ENCODE peak calls at places on chromosomes 16 and 17, in five cellular contexts. One of them, this sample, is unnamed.

GRCh38 chr17:54848368-54848987 is 52.2 kb upstream of the TOM1L1 start:
- DNase-seq in cardiac muscle cell: no peak
- DNase-seq in lung: no peak
- DNase-seq in Peyer's patch: no peak
- DNase-seq in kidney epithelial cell: no peak
- DNase-seq in this sample: no peak

GRCh38 chr16:81107506-81107905 is 11.3 kb upstream of the GCSH start:
- DNase-seq in cardiac muscle cell: no peak
- DNase-seq in lung: no peak
- DNase-seq in Peyer's patch: no peak
- DNase-seq in kidney epithelial cell: peak; percentile 71
- DNase-seq in this sample: no peak

GRCh38 chr17:66542183-66542966 is 240.0 kb downstream of the PRKCA start:
- DNase-seq in cardiac muscle cell: no peak
- DNase-seq in lung: no peak
- DNase-seq in Peyer's patch: no peak
- DNase-seq in kidney epithelial cell: no peak
- DNase-seq in this sample: peak; percentile 70

GRCh38 chr16:8402981-8403853 is 187.1 kb downstream of the TMEM114 start:
- DNase-seq in cardiac muscle cell: peak; percentile 10
- DNase-seq in lung: no peak
- DNase-seq in Peyer's patch: peak; percentile 57
- DNase-seq in kidney epithelial cell: no peak
- DNase-seq in this sample: no peak

GRCh38 chr16:23330161-23330560 is 28.1 kb downstream of the SCNN1B start:
- DNase-seq in cardiac muscle cell: no peak
- DNase-seq in lung: no peak
- DNase-seq in Peyer's patch: no peak
- DNase-seq in kidney epithelial cell: no peak
- DNase-seq in this sample: no peak

GRCh38 chr17:61284174-61284573 is 115.5 kb upstream of the TBX2 start:
- DNase-seq in cardiac muscle cell: no peak
- DNase-seq in lung: no peak
- DNase-seq in Peyer's patch: no peak
- DNase-seq in kidney epithelial cell: peak; percentile 77
- DNase-seq in this sample: peak; percentile 86

GRCh38 chr17:67834634-67835033 is 9.3 kb downstream of the BPTF start:
- DNase-seq in cardiac muscle cell: no peak
- DNase-seq in lung: peak; percentile 18
- DNase-seq in Peyer's patch: no peak
- DNase-seq in kidney epithelial cell: no peak
- DNase-seq in this sample: no peak

GRCh38 chr16:70649300-70649699 is 2.9 kb downstream of the IL34 start:
- DNase-seq in cardiac muscle cell: no peak
- DNase-seq in lung: no peak
- DNase-seq in Peyer's patch: no peak
- DNase-seq in kidney epithelial cell: no peak
- DNase-seq in this sample: no peak

GRCh38 chr17:57357830-57358426 is 101.6 kb downstream of the MSI2 start:
- DNase-seq in cardiac muscle cell: no peak
- DNase-seq in lung: no peak
- DNase-seq in Peyer's patch: peak; percentile 11
- DNase-seq in kidney epithelial cell: no peak
- DNase-seq in this sample: no peak

GRCh38 chr17:57949649-57950048 is 5.6 kb downstream of the CUEDC1 start:
- DNase-seq in cardiac muscle cell: no peak
- DNase-seq in lung: peak; percentile 77
- DNase-seq in Peyer's patch: no peak
- DNase-seq in kidney epithelial cell: no peak
- DNase-seq in this sample: no peak

DNA sequence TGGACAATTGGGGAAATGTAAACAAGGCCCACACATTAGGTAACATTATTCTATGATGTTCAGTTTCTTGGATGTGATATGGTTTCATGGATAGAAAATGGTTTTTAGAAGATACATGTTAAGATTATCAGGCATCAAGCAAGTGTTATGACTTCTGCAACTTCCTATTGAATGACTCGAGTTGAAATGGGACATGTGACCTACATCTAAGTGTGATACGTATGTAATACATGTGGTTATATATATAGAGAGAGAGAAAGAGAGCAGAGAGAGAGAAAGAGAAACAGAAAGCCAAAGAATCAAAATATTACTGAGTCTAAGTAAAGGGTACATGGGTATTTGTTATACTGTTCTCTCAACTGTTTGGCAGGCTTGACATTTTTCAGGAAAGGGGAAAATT is 1.7 kb downstream of the TMEM170A start:
- DNase-seq in cardiac muscle cell: no peak
- DNase-seq in lung: no peak
- DNase-seq in Peyer's patch: no peak
- DNase-seq in kidney epithelial cell: no peak
- DNase-seq in this sample: no peak
- H3K4me3 ChIP-seq in cardiac muscle cell: peak overlapping the region; percentile 91
- H3K4me3 ChIP-seq in lung: no peak overlapping the region
- H3K4me3 ChIP-seq in Peyer's patch: no peak overlapping the region
- H3K4me3 ChIP-seq in kidney epithelial cell: peak overlapping the region; percentile 97
- H3K4me3 ChIP-seq in this sample: peak overlapping the region; percentile 21

DNA sequence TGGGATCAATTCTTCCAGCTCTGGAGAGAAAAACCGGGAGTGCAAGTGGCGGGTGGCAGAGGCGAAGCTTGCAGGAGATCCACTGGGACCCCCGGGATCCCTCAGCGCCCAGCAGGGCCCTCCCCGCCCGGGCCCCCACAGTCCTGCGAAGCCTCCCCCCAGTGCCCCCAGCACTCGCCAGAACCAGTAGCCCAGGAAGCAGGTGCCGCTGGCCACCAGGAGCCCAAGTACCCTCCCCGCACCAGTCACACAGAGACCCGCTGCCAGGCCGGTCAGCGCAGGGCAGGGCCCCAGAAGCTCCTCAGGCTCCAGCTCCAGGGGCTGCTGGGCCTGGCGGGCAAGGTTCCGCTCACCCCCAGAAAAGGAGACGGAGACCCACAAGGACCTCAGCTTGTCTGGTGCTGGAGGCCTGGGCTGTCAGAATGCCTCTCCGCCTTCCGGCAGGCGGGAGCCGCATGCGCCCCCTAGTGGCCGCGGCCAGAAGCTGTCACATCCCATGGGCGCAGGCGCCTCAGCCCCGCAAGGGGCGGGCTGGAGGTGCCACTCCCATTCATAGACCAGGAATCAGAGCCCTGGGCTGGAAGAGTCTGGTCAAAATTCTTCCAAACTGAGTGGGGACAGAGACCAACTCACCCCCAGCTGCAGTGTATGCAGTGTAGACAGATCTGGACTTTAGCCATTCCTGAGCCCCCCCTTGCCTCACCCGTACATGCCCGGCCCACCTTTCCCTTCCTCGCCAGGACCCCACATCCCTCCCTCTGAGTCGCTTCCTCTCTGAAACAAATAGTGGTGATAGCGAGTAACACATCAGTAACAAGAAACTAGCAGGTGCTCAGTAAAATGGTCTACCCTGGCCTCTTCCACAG is 1002.3 kb downstream of the KCNJ18 start:
- DNase-seq in cardiac muscle cell: no peak
- DNase-seq in lung: no peak
- DNase-seq in Peyer's patch: no peak
- DNase-seq in kidney epithelial cell: no peak
- DNase-seq in this sample: no peak
- TF ChIP-seq CTCF in cardiac muscle cell: peak; percentile 8
- TF ChIP-seq CTCF in lung: no peak
- TF ChIP-seq CTCF in Peyer's patch: no peak
- TF ChIP-seq CTCF in kidney epithelial cell: no peak
- TF ChIP-seq CTCF in this sample: no peak

DNA sequence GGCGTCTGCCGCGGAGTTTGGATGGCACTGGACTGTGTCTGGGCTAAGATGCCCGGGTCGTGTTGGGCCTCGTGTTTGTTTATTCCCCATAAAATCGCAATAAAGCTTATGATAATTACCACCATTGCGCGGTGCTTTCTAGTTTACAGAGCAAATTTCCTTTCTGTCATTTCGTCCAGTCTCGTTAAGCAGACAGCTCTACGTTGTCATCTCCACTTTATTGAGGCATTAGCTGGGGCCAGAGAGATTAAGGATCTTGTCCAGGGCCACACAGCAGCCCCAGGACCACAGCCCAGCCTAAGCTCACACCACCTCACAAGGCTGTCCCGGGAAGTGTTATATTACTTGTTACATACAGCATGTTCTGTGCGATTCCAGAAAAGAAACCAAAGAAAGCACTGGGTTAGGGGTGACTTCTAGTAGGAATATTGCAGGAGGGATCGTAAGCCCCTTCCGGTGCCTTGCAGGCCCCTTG is 6.4 kb downstream of the NOS2 start:
- DNase-seq in cardiac muscle cell: no peak
- DNase-seq in lung: no peak
- DNase-seq in Peyer's patch: no peak
- DNase-seq in kidney epithelial cell: no peak
- DNase-seq in this sample: no peak
- H3K4me3 ChIP-seq in cardiac muscle cell: peak overlapping the region; percentile 10
- H3K4me3 ChIP-seq in lung: no peak overlapping the region
- H3K4me3 ChIP-seq in Peyer's patch: peak overlapping the region; percentile 10
- H3K4me3 ChIP-seq in kidney epithelial cell: no peak overlapping the region
- H3K4me3 ChIP-seq in this sample: no peak overlapping the region

GRCh38 chr16:67562918-67563707 is 787 bp downstream of the CTCF start:
- DNase-seq in cardiac muscle cell: peak; percentile 90
- DNase-seq in lung: peak; percentile 54
- DNase-seq in Peyer's patch: peak; percentile 82
- DNase-seq in kidney epithelial cell: no peak
- DNase-seq in this sample: no peak
- TF ChIP-seq CTCF in cardiac muscle cell: peak; percentile 14
- TF ChIP-seq CTCF in lung: no peak
- TF ChIP-seq CTCF in Peyer's patch: peak; percentile 37
- TF ChIP-seq CTCF in kidney epithelial cell: no peak
- TF ChIP-seq CTCF in this sample: no peak

GRCh38 chr16:52547834-52548215 is 882 bp upstream of the TOX3 start:
- DNase-seq in cardiac muscle cell: no peak
- DNase-seq in lung: no peak
- DNase-seq in Peyer's patch: no peak
- DNase-seq in kidney epithelial cell: no peak
- DNase-seq in this sample: no peak
- H3K4me3 ChIP-seq in cardiac muscle cell: no peak overlapping the region
- H3K4me3 ChIP-seq in lung: no peak overlapping the region
- H3K4me3 ChIP-seq in Peyer's patch: no peak overlapping the region
- H3K4me3 ChIP-seq in kidney epithelial cell: no peak overlapping the region
- H3K4me3 ChIP-seq in this sample: no peak overlapping the region

DNA sequence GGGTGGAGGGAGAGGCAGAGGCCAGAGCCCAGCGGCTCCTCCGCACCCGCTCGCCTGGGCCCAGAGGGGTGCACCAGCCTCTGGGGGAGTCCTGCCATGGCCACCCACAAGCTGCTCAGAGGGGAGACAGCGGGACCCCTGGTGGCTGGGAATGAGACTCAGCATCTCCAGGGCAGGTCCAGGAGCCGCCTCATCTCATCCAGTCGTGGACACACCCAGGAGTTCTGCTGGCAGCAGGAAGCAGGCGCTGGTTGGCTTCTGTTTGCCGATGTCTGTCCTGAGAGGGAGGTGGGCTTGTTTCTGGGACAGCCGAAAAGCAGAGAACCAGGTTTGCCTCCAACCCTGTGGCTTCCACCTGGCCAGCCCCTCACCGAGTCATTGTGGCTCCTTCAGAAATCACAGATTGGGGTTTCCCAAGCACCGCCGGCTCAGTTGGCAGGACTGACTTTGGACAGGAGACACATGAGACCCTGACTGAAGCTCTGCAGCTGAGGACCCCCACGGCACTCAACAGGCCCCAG is 49.6 kb upstream of the ENPP7 start:
- DNase-seq in cardiac muscle cell: no peak
- DNase-seq in lung: no peak
- DNase-seq in Peyer's patch: no peak
- DNase-seq in kidney epithelial cell: no peak
- DNase-seq in this sample: no peak
- TF ChIP-seq CTCF in cardiac muscle cell: no peak
- TF ChIP-seq CTCF in lung: no peak
- TF ChIP-seq CTCF in Peyer's patch: no peak
- TF ChIP-seq CTCF in kidney epithelial cell: no peak
- TF ChIP-seq CTCF in this sample: no peak

GRCh38 chr16:53058882-53059281 is 4.1 kb downstream of the CHD9 start:
- DNase-seq in cardiac muscle cell: no peak
- DNase-seq in lung: no peak
- DNase-seq in Peyer's patch: no peak
- DNase-seq in kidney epithelial cell: no peak
- DNase-seq in this sample: no peak

GRCh38 chr16:53057658-53058057 is 2.9 kb downstream of the CHD9 start:
- DNase-seq in cardiac muscle cell: no peak
- DNase-seq in lung: no peak
- DNase-seq in Peyer's patch: no peak
- DNase-seq in kidney epithelial cell: no peak
- DNase-seq in this sample: no peak

GRCh38 chr16:53059672-53060071 is 4.9 kb downstream of the CHD9 start:
- DNase-seq in cardiac muscle cell: no peak
- DNase-seq in lung: no peak
- DNase-seq in Peyer's patch: no peak
- DNase-seq in kidney epithelial cell: no peak
- DNase-seq in this sample: no peak

GRCh38 chr16:53056528-53056881 is 1.7 kb downstream of the CHD9 start:
- DNase-seq in cardiac muscle cell: no peak
- DNase-seq in lung: no peak
- DNase-seq in Peyer's patch: no peak
- DNase-seq in kidney epithelial cell: no peak
- DNase-seq in this sample: peak; percentile 82

DNA sequence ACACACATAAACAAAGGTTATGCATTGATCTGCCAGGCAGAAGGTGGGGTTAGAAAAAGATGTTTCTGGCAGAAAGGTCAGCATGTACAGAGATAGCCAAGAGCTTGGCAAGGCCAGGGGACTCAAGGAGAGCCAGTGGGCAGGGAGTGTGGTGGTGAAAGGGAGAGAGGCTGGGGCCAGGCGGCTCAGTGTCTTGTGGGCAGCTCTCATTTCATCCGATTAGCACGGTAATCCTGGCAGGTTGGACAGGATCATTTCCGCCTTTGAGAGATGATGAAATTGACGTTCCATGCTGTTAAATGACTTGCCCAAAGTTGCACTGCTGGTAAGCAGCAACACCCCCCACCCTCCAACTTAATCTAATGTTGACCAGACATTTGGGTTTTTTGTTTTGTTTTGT is 3.6 kb downstream of the CHD9 start:
- DNase-seq in cardiac muscle cell: no peak
- DNase-seq in lung: no peak
- DNase-seq in Peyer's patch: no peak
- DNase-seq in kidney epithelial cell: no peak
- DNase-seq in this sample: no peak
- H3K4me3 ChIP-seq in cardiac muscle cell: no peak overlapping the region
- H3K4me3 ChIP-seq in lung: no peak overlapping the region
- H3K4me3 ChIP-seq in Peyer's patch: no peak overlapping the region
- H3K4me3 ChIP-seq in kidney epithelial cell: no peak overlapping the region
- H3K4me3 ChIP-seq in this sample: no peak overlapping the region

This sample was measured in fibroblast of mammary gland.